ENCODE peak calls at places on chromosomes 7 and 10, in nine cellular contexts. I is EL; Z is stromal cell of bone marrow; F is EH; W is GM23338; J is stimulated activated CD4-positive, alpha-beta T cell treated with anti-CD3 and anti-CD28 coated beads, Interleukin-15, amount 100 ng/mL, for 24 hours; L is neural crest cell; O is left colon; C is NCI-H446. A is an unnamed sample.

GRCh38 chr10:121281576-121281975 is 316.7 kb downstream of the FGFR2 start:
- DNase-seq in C (no peak), O (no peak), I (no peak), J (no peak), L (no peak), W (no peak), F (no peak), Z (peak; percentile 6), A (peak; percentile 7)

GRCh38 chr10:19426039-19426438 is 377.4 kb downstream of the MALRD1 start:
- DNase-seq in I (no peak), J (no peak), Z (no peak), O (no peak), F (no peak), C (no peak), W (no peak), L (no peak), A (no peak)

GRCh38 chr7:15801565-15801964 is 115.1 kb upstream of the MEOX2 start:
- DNase-seq in O (no peak), L (no peak), I (peak; percentile 66), W (peak; percentile 6), C (no peak), F (peak; percentile 75), Z (peak; percentile 86), J (no peak), A (peak; percentile 33)

GRCh38 chr10:120824864-120825263 is 26.3 kb upstream of the WDR11 start:
- DNase-seq in Z (peak; percentile 9), F (peak; percentile 6), O (no peak), L (peak; percentile 43), J (peak; percentile 25), W (peak; percentile 92), C (peak; percentile 46), I (peak; percentile 11), A (peak; percentile 10)

GRCh38 chr7:80151274-80151665 is 16.6 kb downstream of the GNAI1 start:
- DNase-seq in L (no peak), W (no peak), J (peak; percentile 46), O (no peak), Z (peak; percentile 58), C (no peak), I (peak; percentile 87), F (peak; percentile 92), A (peak; percentile 30)

GRCh38 chr10:6053816-6054581 is 8.2 kb downstream of the IL2RA start:
- DNase-seq in I (no peak), F (no peak), W (no peak), J (peak; percentile 58), Z (no peak), C (no peak), L (no peak), O (peak; percentile 60), A (no peak)

GRCh38 chr7:45252857-45253256 is 95.3 kb downstream of the RAMP3 start:
- DNase-seq in F (no peak), C (no peak), L (no peak), W (no peak), Z (no peak), O (no peak), J (no peak), I (no peak), A (no peak)

GRCh38 chr10:43707755-43708154 is 59.1 kb upstream of the ZNF32 start:
- DNase-seq in O (no peak), I (no peak), F (no peak), W (no peak), C (no peak), L (no peak), J (no peak), Z (no peak), A (peak; percentile 30)

A was measured in RPMI7951.